ENCODE peak calls at places on chromosomes 16 and 17, in eight cellular contexts. U is kidney epithelial cell, N is K562, Z is stomach, F is ascending aorta, W is WERI-Rb-1, P is OCI-LY7, J is thoracic aorta. Q is an unnamed sample.

GRCh38 chr16:52086901-52087300 is 460.0 kb downstream of the TOX3 start:
- DNase-seq in P (no peak), F (no peak), Z (no peak), W (no peak), J (no peak), U (no peak), N (no peak), Q (no peak)

GRCh38 chr17:59287887-59288286 is 43.6 kb upstream of the YPEL2 start:
- DNase-seq in N (no peak), U (no peak), Z (no peak), J (no peak), F (no peak), P (no peak), W (no peak), Q (no peak)

GRCh38 chr17:65433592-65433991 is 127.9 kb downstream of the AXIN2 start:
- DNase-seq in N (no peak), P (no peak), U (no peak), W (no peak), F (no peak), Z (no peak), J (no peak), Q (no peak)

GRCh38 chr17:34633760-34634159 is 54.4 kb downstream of the TMEM132E start:
- DNase-seq in J (no peak), N (no peak), U (no peak), F (no peak), W (no peak), P (no peak), Z (no peak), Q (no peak)

GRCh38 chr17:61554209-61554608 is 36.8 kb downstream of the NACA2 start:
- DNase-seq in J (no peak), W (peak; percentile 52), Z (no peak), U (no peak), P (no peak), F (no peak), N (no peak), Q (no peak)

GRCh38 chr17:28282596-28282995 is 36.4 kb upstream of the TMEM97 start:
- DNase-seq in U (peak; percentile 67), N (no peak), P (no peak), J (no peak), F (no peak), Z (no peak), W (peak; percentile 72), Q (peak; percentile 47)

GRCh38 chr17:71084219-71084618 is 914.9 kb downstream of the KCNJ2 start:
- DNase-seq in P (peak; percentile 32), W (peak; percentile 82), J (no peak), U (no peak), N (peak; percentile 6), Z (peak; percentile 42), F (no peak), Q (no peak)

GRCh38 chr17:48330386-48330785 is 99.6 kb downstream of the SKAP1 start:
- DNase-seq in N (no peak), U (no peak), F (no peak), Z (no peak), W (no peak), P (no peak), J (no peak), Q (peak; percentile 60)

GRCh38 chr17:64781394-64781793 is 119.3 kb upstream of the SMURF2 start:
- DNase-seq in W (no peak), U (no peak), P (peak; percentile 62), F (no peak), N (no peak), Z (peak; percentile 67), J (no peak), Q (peak; percentile 45)

GRCh38 chr17:4969551-4970231 is 2.1 kb upstream of the SPAG7 start:
- DNase-seq in U (no peak), F (no peak), J (no peak), Z (no peak), P (no peak), W (no peak), N (no peak), Q (no peak)

GRCh38 chr17:4744999-4745969 is 5.6 kb upstream of the CXCL16 start:
- DNase-seq in W (no peak), Z (no peak), J (no peak), P (no peak), N (peak; percentile 70), F (no peak), U (no peak), Q (no peak)

GRCh38 chr16:5007256-5007655 is 26.5 kb downstream of the NAGPA start:
- DNase-seq in F (no peak), N (no peak), U (no peak), W (no peak), Z (no peak), J (no peak), P (no peak), Q (no peak)

GRCh38 chr16:5008311-5008731 is 25.4 kb downstream of the NAGPA start:
- DNase-seq in F (no peak), P (no peak), N (no peak), W (no peak), U (no peak), Z (no peak), J (no peak), Q (no peak)

GRCh38 chr16:5005916-5006315 is 27.8 kb downstream of the NAGPA start:
- DNase-seq in P (no peak), W (no peak), F (no peak), N (no peak), J (no peak), Z (no peak), U (no peak), Q (no peak)

GRCh38 chr16:5004311-5004710 is 29.4 kb downstream of the NAGPA start:
- DNase-seq in P (no peak), W (no peak), U (no peak), F (no peak), Z (no peak), J (no peak), N (no peak), Q (no peak)

GRCh38 chr16:5006348-5007193 is 27.2 kb downstream of the NAGPA start:
- DNase-seq in W (no peak), J (no peak), P (no peak), Z (no peak), F (no peak), N (no peak), U (no peak), Q (no peak)
- H3K36me3 ChIP-seq in W (no peaks in the 10 kb centered on the region), J (no peaks in the 10 kb centered on the region), P (no peaks in the 10 kb centered on the region), Z (no peaks in the 10 kb centered on the region), F (no peaks in the 10 kb centered on the region), N (no peaks in the 10 kb centered on the region), U (no peaks in the 10 kb centered on the region), Q (no peaks in the 10 kb centered on the region)

GRCh38 chr16:50800074-50800473 is 58.2 kb downstream of the CYLD start:
- DNase-seq in P (no peak), W (no peak), Z (no peak), J (no peak), F (no peak), U (no peak), N (no peak), Q (no peak)

GRCh38 chr16:50797456-50797855 is 55.6 kb downstream of the CYLD start:
- DNase-seq in J (no peak), P (no peak), N (no peak), W (no peak), Z (no peak), U (no peak), F (no peak), Q (no peak)

GRCh38 chr16:50802000-50802399 is 60.1 kb downstream of the CYLD start:
- DNase-seq in N (no peak), P (no peak), U (no peak), Z (no peak), F (no peak), W (no peak), J (no peak), Q (no peak)

GRCh38 chr16:50791522-50791921 is 49.6 kb downstream of the CYLD start:
- DNase-seq in U (no peak), Z (no peak), P (no peak), J (no peak), W (no peak), N (no peak), F (no peak), Q (no peak)

GRCh38 chr16:50796829-50797228 is 54.9 kb downstream of the CYLD start:
- DNase-seq in J (no peak), W (no peak), N (no peak), U (no peak), P (no peak), Z (no peak), F (no peak), Q (no peak)
- TF ChIP-seq CTCF in J (no peak), W (no peak), N (no peak), U (no peak), P (no peak), Z (no peak), F (no peak), Q (no peak)

GRCh38 chr16:21980032-21980431 is 20.9 kb downstream of the PDZD9 start:
- DNase-seq in F (no peak), J (no peak), Z (no peak), P (no peak), N (no peak), U (no peak), W (no peak), Q (no peak)
- H3K36me3 ChIP-seq in F (peaks cover 99% of the 10 kb centered on the region), J (peaks cover 77% of the 10 kb centered on the region), Z (peaks cover 100% of the 10 kb centered on the region), P (peaks cover 98% of the 10 kb centered on the region), N (peaks cover 98% of the 10 kb centered on the region), U (no peaks in the 10 kb centered on the region), W (peaks cover 93% of the 10 kb centered on the region), Q (peaks cover 50% of the 10 kb centered on the region)

DNA sequence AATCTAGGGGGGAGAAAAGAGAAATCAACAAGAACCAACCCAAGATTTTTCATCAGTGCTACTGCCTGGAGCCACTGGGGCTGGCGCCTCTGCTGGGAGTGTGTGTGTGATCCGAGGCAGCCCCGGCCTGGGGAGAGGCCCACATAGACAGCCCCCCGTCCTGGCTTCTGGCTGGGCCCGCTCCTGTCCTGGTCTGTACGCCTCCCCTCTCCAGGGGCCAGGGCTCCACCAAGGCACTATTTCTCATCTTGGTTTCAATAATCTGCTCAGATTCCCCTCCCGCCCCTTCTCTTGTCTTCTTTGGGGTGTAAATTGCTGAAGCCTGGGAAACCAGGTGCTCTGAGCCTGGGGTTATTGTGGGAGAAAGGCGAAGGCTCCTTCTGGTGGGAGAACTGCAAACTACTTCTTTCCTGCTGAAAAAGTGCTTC is 7.8 kb downstream of the BAHCC1 start:
- DNase-seq in J (no peak), Z (no peak), W (no peak), N (no peak), P (no peak), U (no peak), F (no peak), Q (no peak)
- TF ChIP-seq CTCF in J (peak; percentile 28), Z (no peak), W (no peak), N (no peak), P (peak; percentile 22), U (no peak), F (no peak), Q (no peak)

GRCh38 chr17:44093231-44093900 is 22.8 kb downstream of the G6PC3 start:
- DNase-seq in N (no peak), W (no peak), J (no peak), P (no peak), F (no peak), U (no peak), Z (no peak), Q (no peak)
- H3K36me3 ChIP-seq in N (peaks cover 9% of the 10 kb centered on the region), W (peaks cover 62% of the 10 kb centered on the region), J (peaks cover 46% of the 10 kb centered on the region), P (peaks cover 18% of the 10 kb centered on the region), F (peaks cover 57% of the 10 kb centered on the region), U (no peaks in the 10 kb centered on the region), Z (peaks cover 53% of the 10 kb centered on the region), Q (no peaks in the 10 kb centered on the region)

GRCh38 chr16:2386990-2387389 is 42.3 kb upstream of the CCNF start:
- DNase-seq in U (no peak), W (peak; percentile 25), P (no peak), J (no peak), Z (no peak), N (no peak), F (no peak), Q (no peak)
- TF ChIP-seq CTCF in U (no peak), W (peak; percentile 57), P (peak; percentile 46), J (no peak), Z (no peak), N (peak; percentile 29), F (no peak), Q (peak; percentile 27)

Q was measured in PC-9.